ENCODE peak calls at places on chromosome 16, in eight cellular contexts. One of them, this sample, is unnamed.

GRCh38 chr16:29745126-29745852 is 501 bp downstream of the C16orf54 start:
- DNase-seq in tibial nerve: no peak
- DNase-seq in PC-3: no peak
- DNase-seq in AG09309: no peak
- DNase-seq in cardiac fibroblast: no peak
- DNase-seq in BE2C: no peak
- DNase-seq in Caco-2: no peak
- DNase-seq in thyroid gland: no peak
- DNase-seq in this sample: no peak

GRCh38 chr16:19522369-19523159 is 666 bp upstream of the GDE1 start:
- DNase-seq in tibial nerve: no peak
- DNase-seq in PC-3: peak
- DNase-seq in AG09309: no peak
- DNase-seq in cardiac fibroblast: no peak
- DNase-seq in BE2C: no peak
- DNase-seq in Caco-2: no peak
- DNase-seq in thyroid gland: no peak
- DNase-seq in this sample: no peak

GRCh38 chr16:3023415-3023668 is 400 bp downstream of the HCFC1R1 start:
- DNase-seq in tibial nerve: no peak
- DNase-seq in PC-3: peak
- DNase-seq in AG09309: peak
- DNase-seq in cardiac fibroblast: peak
- DNase-seq in BE2C: no peak
- DNase-seq in Caco-2: peak
- DNase-seq in thyroid gland: peak
- DNase-seq in this sample: peak

GRCh38 chr16:54585094-54585493 is 298.5 kb upstream of the IRX3 start:
- DNase-seq in tibial nerve: no peak
- DNase-seq in PC-3: no peak
- DNase-seq in AG09309: no peak
- DNase-seq in cardiac fibroblast: no peak
- DNase-seq in BE2C: no peak
- DNase-seq in Caco-2: no peak
- DNase-seq in thyroid gland: no peak
- DNase-seq in this sample: no peak

GRCh38 chr16:5604770-5605169 is 507.2 kb upstream of the EEF2KMT start:
- DNase-seq in tibial nerve: no peak
- DNase-seq in PC-3: peak
- DNase-seq in AG09309: no peak
- DNase-seq in cardiac fibroblast: peak
- DNase-seq in BE2C: peak
- DNase-seq in Caco-2: no peak
- DNase-seq in thyroid gland: peak
- DNase-seq in this sample: no peak

GRCh38 chr16:11328172-11329079 is 16.8 kb upstream of the RMI2 start:
- DNase-seq in tibial nerve: peak
- DNase-seq in PC-3: peak
- DNase-seq in AG09309: peak
- DNase-seq in cardiac fibroblast: peak
- DNase-seq in BE2C: no peak
- DNase-seq in Caco-2: peak
- DNase-seq in thyroid gland: peak
- DNase-seq in this sample: peak

GRCh38 chr16:54265558-54266213 is 20.9 kb downstream of the IRX3 start:
- DNase-seq in tibial nerve: no peak
- DNase-seq in PC-3: no peak
- DNase-seq in AG09309: no peak
- DNase-seq in cardiac fibroblast: peak
- DNase-seq in BE2C: no peak
- DNase-seq in Caco-2: no peak
- DNase-seq in thyroid gland: no peak
- DNase-seq in this sample: no peak

GRCh38 chr16:14315683-14316320 is 244.7 kb downstream of the MRTFB start:
- DNase-seq in tibial nerve: no peak
- DNase-seq in PC-3: no peak
- DNase-seq in AG09309: no peak
- DNase-seq in cardiac fibroblast: no peak
- DNase-seq in BE2C: no peak
- DNase-seq in Caco-2: no peak
- DNase-seq in thyroid gland: no peak
- DNase-seq in this sample: no peak

GRCh38 chr16:88013091-88013609 is 61.9 kb downstream of the BANP start:
- DNase-seq in tibial nerve: no peak
- DNase-seq in PC-3: no peak
- DNase-seq in AG09309: no peak
- DNase-seq in cardiac fibroblast: no peak
- DNase-seq in BE2C: no peak
- DNase-seq in Caco-2: no peak
- DNase-seq in thyroid gland: peak
- DNase-seq in this sample: peak

DNA sequence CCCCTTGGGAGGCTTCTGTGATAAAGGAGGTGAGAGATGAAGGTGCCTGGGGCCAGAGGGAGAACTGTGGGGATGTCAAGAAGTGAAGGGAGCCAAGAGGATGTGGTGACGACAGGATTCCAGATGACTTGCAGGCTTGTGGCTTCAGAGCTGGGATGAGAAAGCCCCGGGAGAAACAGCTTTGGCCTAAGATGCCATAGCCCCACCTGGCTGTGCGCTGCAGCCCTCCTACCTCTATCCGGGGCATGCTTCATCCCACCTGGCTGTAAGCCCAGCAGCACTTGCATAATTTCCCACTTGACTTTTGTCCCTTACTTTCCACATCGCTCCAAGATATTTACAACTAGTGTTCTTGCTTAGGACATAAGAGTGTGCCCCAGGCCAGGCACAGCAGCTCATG is 29.3 kb downstream of the GINS3 start:
- DNase-seq in tibial nerve: no peak
- DNase-seq in PC-3: peak
- DNase-seq in AG09309: no peak
- DNase-seq in cardiac fibroblast: peak
- DNase-seq in BE2C: peak
- DNase-seq in Caco-2: no peak
- DNase-seq in thyroid gland: peak
- DNase-seq in this sample: peak
- H3K4me3 ChIP-seq in tibial nerve: no peak
- H3K4me3 ChIP-seq in PC-3: no peak
- H3K4me3 ChIP-seq in AG09309: no peak
- H3K4me3 ChIP-seq in cardiac fibroblast: no peak
- H3K4me3 ChIP-seq in BE2C: peak
- H3K4me3 ChIP-seq in Caco-2: no peak
- H3K4me3 ChIP-seq in thyroid gland: no peak
- H3K4me3 ChIP-seq in this sample: no peak

GRCh38 chr16:25013751-25014499 is 1.2 kb downstream of the ARHGAP17 start:
- DNase-seq in tibial nerve: no peak
- DNase-seq in PC-3: no peak
- DNase-seq in AG09309: no peak
- DNase-seq in cardiac fibroblast: no peak
- DNase-seq in BE2C: no peak
- DNase-seq in Caco-2: no peak
- DNase-seq in thyroid gland: no peak
- DNase-seq in this sample: no peak
- TF ChIP-seq CTCF in tibial nerve: no peak
- TF ChIP-seq CTCF in PC-3: no peak
- TF ChIP-seq CTCF in AG09309: no peak
- TF ChIP-seq CTCF in cardiac fibroblast: no peak
- TF ChIP-seq CTCF in BE2C: no peak
- TF ChIP-seq CTCF in Caco-2: no peak
- TF ChIP-seq CTCF in thyroid gland: no peak
- TF ChIP-seq CTCF in this sample: no peak

GRCh38 chr16:73232555-73233422 is 184.9 kb upstream of the ZFHX3 start:
- DNase-seq in tibial nerve: no peak
- DNase-seq in PC-3: peak
- DNase-seq in AG09309: peak
- DNase-seq in cardiac fibroblast: peak
- DNase-seq in BE2C: peak
- DNase-seq in Caco-2: peak
- DNase-seq in thyroid gland: no peak
- DNase-seq in this sample: no peak
- H3K4me3 ChIP-seq in tibial nerve: no peak
- H3K4me3 ChIP-seq in PC-3: no peak
- H3K4me3 ChIP-seq in AG09309: peak
- H3K4me3 ChIP-seq in cardiac fibroblast: peak
- H3K4me3 ChIP-seq in BE2C: peak
- H3K4me3 ChIP-seq in Caco-2: peak
- H3K4me3 ChIP-seq in thyroid gland: no peak
- H3K4me3 ChIP-seq in this sample: no peak

GRCh38 chr16:23296994-23297393 is 5.1 kb upstream of the SCNN1B start:
- DNase-seq in tibial nerve: no peak
- DNase-seq in PC-3: peak
- DNase-seq in AG09309: no peak
- DNase-seq in cardiac fibroblast: no peak
- DNase-seq in BE2C: peak
- DNase-seq in Caco-2: no peak
- DNase-seq in thyroid gland: no peak
- DNase-seq in this sample: no peak
- TF ChIP-seq CTCF in tibial nerve: no peak
- TF ChIP-seq CTCF in PC-3: peak
- TF ChIP-seq CTCF in AG09309: no peak
- TF ChIP-seq CTCF in cardiac fibroblast: no peak
- TF ChIP-seq CTCF in BE2C: peak
- TF ChIP-seq CTCF in Caco-2: no peak
- TF ChIP-seq CTCF in thyroid gland: no peak
- TF ChIP-seq CTCF in this sample: peak

DNA sequence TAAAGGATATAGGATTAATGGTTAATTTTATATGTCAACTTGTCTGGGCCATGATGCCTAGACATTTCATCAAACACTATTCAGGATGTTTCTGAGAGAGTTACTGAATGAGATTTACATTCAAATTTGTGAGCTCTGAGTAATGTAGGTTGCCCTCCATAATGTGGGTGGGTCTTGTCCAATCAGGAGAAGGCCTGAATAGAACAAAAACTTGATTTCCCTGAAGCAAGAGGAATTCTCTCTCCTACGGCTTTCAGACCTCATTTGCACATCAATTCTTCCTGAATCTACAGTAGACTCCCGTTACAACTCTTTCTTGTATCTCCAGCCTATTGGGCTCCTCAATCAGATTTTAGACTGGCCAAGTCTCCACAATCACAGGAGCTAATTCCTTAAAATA is 377.9 kb upstream of the PMFBP1 start:
- DNase-seq in tibial nerve: no peak
- DNase-seq in PC-3: no peak
- DNase-seq in AG09309: no peak
- DNase-seq in cardiac fibroblast: no peak
- DNase-seq in BE2C: no peak
- DNase-seq in Caco-2: no peak
- DNase-seq in thyroid gland: no peak
- DNase-seq in this sample: no peak
- H3K4me3 ChIP-seq in tibial nerve: no peak
- H3K4me3 ChIP-seq in PC-3: no peak
- H3K4me3 ChIP-seq in AG09309: no peak
- H3K4me3 ChIP-seq in cardiac fibroblast: no peak
- H3K4me3 ChIP-seq in BE2C: no peak
- H3K4me3 ChIP-seq in Caco-2: no peak
- H3K4me3 ChIP-seq in thyroid gland: no peak
- H3K4me3 ChIP-seq in this sample: no peak

GRCh38 chr16:23072084-23072599 is 77.1 kb downstream of the USP31 start:
- DNase-seq in tibial nerve: peak
- DNase-seq in PC-3: peak
- DNase-seq in AG09309: peak
- DNase-seq in cardiac fibroblast: peak
- DNase-seq in BE2C: peak
- DNase-seq in Caco-2: no peak
- DNase-seq in thyroid gland: peak
- DNase-seq in this sample: peak

GRCh38 chr16:23071202-23072083 is 77.8 kb downstream of the USP31 start:
- DNase-seq in tibial nerve: no peak
- DNase-seq in PC-3: no peak
- DNase-seq in AG09309: peak
- DNase-seq in cardiac fibroblast: peak
- DNase-seq in BE2C: no peak
- DNase-seq in Caco-2: no peak
- DNase-seq in thyroid gland: no peak
- DNase-seq in this sample: peak

GRCh38 chr16:23074423-23074822 is 74.8 kb downstream of the USP31 start:
- DNase-seq in tibial nerve: no peak
- DNase-seq in PC-3: no peak
- DNase-seq in AG09309: no peak
- DNase-seq in cardiac fibroblast: no peak
- DNase-seq in BE2C: no peak
- DNase-seq in Caco-2: no peak
- DNase-seq in thyroid gland: no peak
- DNase-seq in this sample: no peak

GRCh38 chr16:23069844-23070243 is 79.4 kb downstream of the USP31 start:
- DNase-seq in tibial nerve: no peak
- DNase-seq in PC-3: no peak
- DNase-seq in AG09309: no peak
- DNase-seq in cardiac fibroblast: no peak
- DNase-seq in BE2C: no peak
- DNase-seq in Caco-2: no peak
- DNase-seq in thyroid gland: no peak
- DNase-seq in this sample: no peak

DNA sequence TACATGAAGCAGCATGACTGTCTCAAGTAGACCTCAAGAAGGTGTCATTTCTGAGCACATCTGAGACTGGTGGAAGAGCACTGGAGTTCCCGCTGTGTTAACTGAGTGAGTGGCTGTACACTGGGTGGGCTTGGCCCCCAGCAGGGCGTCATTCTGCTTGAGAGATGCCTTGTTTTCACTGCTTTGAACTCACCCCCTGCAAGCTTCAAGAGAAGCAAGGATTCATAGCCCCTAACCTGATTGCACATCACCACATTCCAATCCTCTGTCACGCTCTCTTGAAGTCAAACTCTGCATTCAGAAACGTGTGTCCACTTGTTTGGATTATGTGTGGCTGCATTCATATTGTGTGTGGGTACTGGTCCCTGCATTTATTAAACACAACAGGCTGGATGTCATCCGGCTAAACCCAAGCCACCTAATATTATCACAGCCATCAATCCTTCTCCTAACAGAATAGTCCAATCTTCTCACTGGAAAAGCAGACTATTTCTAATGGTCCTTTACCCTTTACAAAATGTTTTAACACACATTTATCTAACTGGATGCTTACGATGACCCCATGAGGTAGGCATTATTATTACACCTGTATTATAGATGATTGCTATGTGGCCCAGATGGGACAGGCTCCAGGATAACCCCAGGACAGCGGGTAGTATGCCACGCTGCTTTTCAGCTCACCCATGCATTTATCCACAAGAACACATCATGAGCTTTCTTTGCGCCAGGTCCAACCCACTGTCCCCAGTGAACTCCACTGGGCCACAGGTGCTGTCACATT is 76.3 kb downstream of the USP31 start:
- DNase-seq in tibial nerve: no peak
- DNase-seq in PC-3: peak
- DNase-seq in AG09309: no peak
- DNase-seq in cardiac fibroblast: peak
- DNase-seq in BE2C: no peak
- DNase-seq in Caco-2: no peak
- DNase-seq in thyroid gland: no peak
- DNase-seq in this sample: peak
- TF ChIP-seq CTCF in tibial nerve: no peak
- TF ChIP-seq CTCF in PC-3: peak
- TF ChIP-seq CTCF in AG09309: no peak
- TF ChIP-seq CTCF in cardiac fibroblast: no peak
- TF ChIP-seq CTCF in BE2C: peak
- TF ChIP-seq CTCF in Caco-2: no peak
- TF ChIP-seq CTCF in thyroid gland: no peak
- TF ChIP-seq CTCF in this sample: peak